ENCODE peak calls at places on chromosomes 13 and 19, in six cellular contexts. W, M, G, X, Y and S are unnamed samples.
A peak's percentile ranks its signal among the peaks of the same experiment; 100 is the strongest.

GRCh38 chr13:35838356-35838755 is 292.8 kb downstream of the DCLK1 start:
- DNase-seq in W (no peak), M (no peak), G (no peak), X (no peak), Y (peak; percentile 23), S (no peak)

GRCh38 chr19:3478409-3479176 is 1.7 kb downstream of the SMIM24 start:
- DNase-seq in W (no peak), M (no peak), G (no peak), X (no peak), Y (no peak), S (no peak)

GRCh38 chr13:31793246-31793645 is 53.9 kb downstream of the RXFP2 start:
- DNase-seq in W (no peak), M (no peak), G (no peak), X (no peak), Y (peak; percentile 74), S (no peak)

GRCh38 chr13:95745289-95745688 is 68.3 kb downstream of the DNAJC3 start:
- DNase-seq in W (no peak), M (no peak), G (no peak), X (no peak), Y (no peak), S (no peak)

GRCh38 chr19:47675271-47675670 is 38.0 kb upstream of the EHD2 start:
- DNase-seq in W (no peak), M (peak; percentile 36), G (no peak), X (no peak), Y (no peak), S (no peak)

GRCh38 chr13:113567681-113568080 is 16.9 kb upstream of the TFDP1 start:
- DNase-seq in W (no peak), M (no peak), G (no peak), X (no peak), Y (no peak), S (no peak)

GRCh38 chr13:111977184-111977516 is 89.8 kb upstream of the SOX1 start:
- DNase-seq in W (no peak), M (no peak), G (no peak), X (no peak), Y (no peak), S (no peak)

GRCh38 chr19:40802300-40803169 is 3.5 kb downstream of the EGLN2 start:
- DNase-seq in W (peak; percentile 50), M (peak; percentile 86), G (peak; percentile 58), X (no peak), Y (no peak), S (no peak)

GRCh38 chr13:112877976-112878955 is 90.7 kb upstream of the MCF2L start:
- DNase-seq in W (no peak), M (no peak), G (no peak), X (no peak), Y (no peak), S (no peak)

GRCh38 chr19:7294571-7295212 is 478 bp upstream of the INSR start:
- DNase-seq in W (peak; percentile 91), M (peak; percentile 88), G (peak; percentile 54), X (peak; percentile 63), Y (peak; percentile 48), S (peak; percentile 62)

GRCh38 chr13:94516456-94516855 is 37.0 kb upstream of the DCT start:
- DNase-seq in W (no peak), M (no peak), G (no peak), X (no peak), Y (no peak), S (no peak)

GRCh38 chr19:4991538-4991937 is 22.6 kb downstream of the KDM4B start:
- DNase-seq in W (no peak), M (no peak), G (no peak), X (no peak), Y (no peak), S (no peak)
- TF ChIP-seq CTCF in W (no peak), M (no peak), G (no peak), X (no peak), Y (no peak), S (no peak)

GRCh38 chr13:40211586-40211968 is 454.9 kb downstream of the FOXO1 start:
- DNase-seq in W (no peak), M (no peak), G (no peak), X (no peak), Y (no peak), S (no peak)
- TF ChIP-seq CTCF in W (no peak), M (no peak), G (no peak), X (no peak), Y (no peak), S (no peak)

GRCh38 chr13:26377038-26377437 is 123.1 kb downstream of the CDK8 start:
- DNase-seq in W (peak; percentile 60), M (no peak), G (no peak), X (no peak), Y (peak; percentile 44), S (no peak)
- TF ChIP-seq CTCF in W (peak; percentile 75), M (peak; percentile 20), G (no peak), X (no peak), Y (peak; percentile 58), S (no peak)

DNA sequence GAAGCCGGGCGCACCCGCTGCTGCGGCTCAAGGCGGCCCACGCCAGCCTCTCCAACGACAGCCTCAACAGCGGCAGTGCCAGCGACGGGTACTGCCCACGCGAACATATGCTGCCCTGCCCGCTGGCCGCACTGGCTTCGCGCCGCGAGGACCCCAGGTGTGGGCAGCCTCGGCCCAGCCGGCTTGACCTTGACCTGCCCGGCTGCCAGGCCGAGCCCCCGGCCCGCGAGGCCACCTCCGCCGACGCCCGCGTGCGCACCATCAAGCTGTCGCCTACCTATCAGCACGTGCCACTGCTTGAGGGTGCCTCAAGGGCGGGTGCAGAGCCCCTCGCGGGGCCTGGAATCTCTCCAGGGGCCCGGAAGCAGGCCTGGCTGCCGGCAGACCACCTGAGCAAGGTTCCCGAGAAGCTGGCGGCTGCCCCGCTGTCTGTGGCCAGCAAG is 13.0 kb downstream of the C19orf25 start:
- DNase-seq in W (no peak), M (peak; percentile 61), G (no peak), X (no peak), Y (no peak), S (no peak)
- TF ChIP-seq CTCF in W (no peak), M (no peak), G (no peak), X (no peak), Y (no peak), S (no peak)

GRCh38 chr13:27370305-27370853 is 54.0 kb upstream of the GTF3A start:
- DNase-seq in W (no peak), M (no peak), G (no peak), X (no peak), Y (peak; percentile 11), S (no peak)

GRCh38 chr13:27371932-27372331 is 52.5 kb upstream of the GTF3A start:
- DNase-seq in W (no peak), M (no peak), G (no peak), X (no peak), Y (no peak), S (no peak)

GRCh38 chr13:27374650-27375049 is 49.8 kb upstream of the GTF3A start:
- DNase-seq in W (peak; percentile 80), M (no peak), G (peak; percentile 21), X (peak; percentile 55), Y (peak; percentile 89), S (peak; percentile 75)

GRCh38 chr13:27374126-27374613 is 50.2 kb upstream of the GTF3A start:
- DNase-seq in W (no peak), M (no peak), G (no peak), X (no peak), Y (peak; percentile 74), S (no peak)

DNA sequence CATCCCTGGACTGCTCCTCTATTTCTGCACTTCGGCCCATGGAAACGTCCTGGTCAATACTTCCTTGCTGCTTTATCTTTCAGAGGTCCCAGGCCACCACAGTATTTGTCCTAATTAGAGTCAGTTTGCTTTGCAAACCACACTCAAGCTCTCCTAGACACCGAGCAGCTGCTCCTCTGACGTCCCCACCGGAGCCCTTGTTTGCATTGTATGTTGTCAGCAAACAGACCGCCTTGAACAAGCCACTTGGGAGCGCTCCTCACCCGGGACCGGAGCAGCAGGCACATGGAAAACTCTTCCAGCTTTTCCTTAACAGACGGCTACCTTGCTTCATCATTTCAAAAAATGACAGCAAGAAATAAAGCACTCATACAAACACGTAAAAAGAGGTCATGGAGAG is 51.5 kb upstream of the GTF3A start:
- DNase-seq in W (peak; percentile 73), M (no peak), G (no peak), X (no peak), Y (no peak), S (no peak)
- TF ChIP-seq CTCF in W (peak; percentile 59), M (no peak), G (no peak), X (no peak), Y (no peak), S (no peak)

DNA sequence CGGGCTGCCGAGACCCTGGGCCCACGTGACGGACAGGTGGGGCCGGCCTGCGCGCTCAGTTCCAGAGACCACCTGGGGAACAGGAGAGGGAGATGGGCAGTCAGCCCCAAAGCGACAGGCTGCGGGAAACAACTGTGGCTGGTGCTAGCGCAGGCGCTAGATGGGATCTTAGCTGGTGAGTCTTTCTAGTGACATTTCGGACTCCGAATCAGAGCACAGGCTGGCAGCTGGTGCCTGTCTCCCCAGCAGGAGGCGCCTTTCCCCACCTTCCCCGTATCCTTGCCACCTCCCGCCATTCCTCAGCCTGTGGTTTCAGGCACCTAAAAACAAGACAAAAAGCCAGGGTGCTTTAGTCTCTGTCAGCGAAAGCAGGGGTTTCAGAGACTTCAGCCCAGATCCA is 19.4 kb upstream of the RANBP3 start:
- DNase-seq in W (no peak), M (no peak), G (no peak), X (no peak), Y (no peak), S (no peak)
- TF ChIP-seq CTCF in W (peak; percentile 53), M (no peak), G (no peak), X (no peak), Y (peak; percentile 45), S (no peak)

GRCh38 chr19:48872182-48872883 is at the start of gene PPP1R15A:
- DNase-seq in W (peak; percentile 97), M (peak; percentile 99), G (peak; percentile 98), X (peak; percentile 99), Y (peak; percentile 98), S (peak; percentile 97)
- TF ChIP-seq CTCF in W (no peak), M (no peak), G (peak; percentile 83), X (no peak), Y (no peak), S (no peak)

DNA sequence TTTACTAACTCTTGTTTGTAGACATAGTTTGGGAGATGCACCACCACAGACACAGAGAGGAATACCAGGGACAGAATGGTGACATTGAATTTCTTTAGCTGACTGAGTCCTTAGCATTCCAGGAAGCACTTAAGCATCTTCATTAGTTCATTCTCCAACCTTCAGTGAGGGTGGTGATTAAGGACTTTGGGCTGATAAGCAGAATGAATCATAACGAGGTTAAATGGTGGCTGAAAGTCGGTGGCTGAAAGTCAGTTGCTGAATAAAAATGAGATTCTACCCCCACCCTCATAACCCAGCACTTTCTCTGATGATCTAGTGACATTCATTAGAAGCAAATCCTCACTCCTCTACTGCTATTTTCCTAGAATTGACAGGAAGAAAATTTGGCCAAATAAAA is 10.6 kb downstream of the PCDH8 start:
- DNase-seq in W (no peak), M (no peak), G (no peak), X (no peak), Y (no peak), S (no peak)
- TF ChIP-seq CTCF in W (no peak), M (no peak), G (no peak), X (no peak), Y (no peak), S (no peak)